ENCODE peak calls at places on chromosomes 16 and 17, in four cellular contexts. W, J, L and P are unnamed samples.

GRCh38 chr16:2145843-2146242 is 2.6 kb upstream of the RAB26 start:
- DNase-seq in W (no peak), J (no peak), L (no peak), P (no peak)

GRCh38 chr16:23852794-23853562 is 17.2 kb downstream of the PRKCB start:
- DNase-seq in W (no peak), J (no peak), L (no peak), P (no peak)

GRCh38 chr17:78664476-78665384 is 87.5 kb upstream of the DNAH17 start:
- DNase-seq in W (no peak), J (no peak), L (no peak), P (no peak)

GRCh38 chr16:19886061-19886792 is 1.6 kb upstream of the GPRC5B start:
- DNase-seq in W (no peak), J (peak; percentile 43), L (peak; percentile 83), P (peak; percentile 64)

GRCh38 chr17:42596386-42596785 is 12.8 kb downstream of the RETREG3 start:
- DNase-seq in W (no peak), J (no peak), L (no peak), P (no peak)

GRCh38 chr16:69448470-69449193 is 24.2 kb downstream of the CYB5B start:
- DNase-seq in W (no peak), J (no peak), L (peak; percentile 67), P (peak; percentile 90)

GRCh38 chr17:78769200-78769773 is 12.8 kb downstream of the CYTH1 start:
- DNase-seq in W (no peak), J (no peak), L (no peak), P (no peak)

GRCh38 chr16:67013238-67013822 is 15.6 kb upstream of the CBFB start:
- DNase-seq in W (no peak), J (no peak), L (no peak), P (no peak)

GRCh38 chr16:65012357-65012756 is 109.5 kb downstream of the CDH11 start:
- DNase-seq in W (peak; percentile 68), J (no peak), L (peak; percentile 44), P (peak; percentile 61)

GRCh38 chr16:9827062-9827752 is 355.0 kb downstream of the GRIN2A start:
- DNase-seq in W (no peak), J (no peak), L (no peak), P (no peak)

GRCh38 chr17:29597361-29598172 is 4.6 kb downstream of the ANKRD13B start:
- DNase-seq in W (no peak), J (no peak), L (no peak), P (no peak)

GRCh38 chr16:1773703-1774455 is 945 bp upstream of the MRPS34 start:
- DNase-seq in W (no peak), J (no peak), L (peak; percentile 49), P (peak; percentile 50)

GRCh38 chr16:69366431-69366830 is 14.8 kb upstream of the TMED6 start:
- DNase-seq in W (no peak), J (no peak), L (no peak), P (no peak)

GRCh38 chr17:29930399-29931010 is 477 bp upstream of the SSH2 start:
- DNase-seq in W (no peak), J (no peak), L (peak; percentile 68), P (no peak)

GRCh38 chr16:84749815-84750214 is 50.0 kb downstream of the USP10 start:
- DNase-seq in W (no peak), J (no peak), L (no peak), P (no peak)

GRCh38 chr17:77884967-77885641 is 73.4 kb upstream of the TNRC6C start:
- DNase-seq in W (no peak), J (no peak), L (no peak), P (no peak)

GRCh38 chr16:54936979-54937672 is 6.5 kb downstream of the IRX5 start:
- DNase-seq in W (no peak), J (peak; percentile 50), L (peak; percentile 58), P (peak; percentile 85)

GRCh38 chr17:50547035-50547735 is at the start of gene SPATA20:
- DNase-seq in W (peak; percentile 29), J (peak; percentile 89), L (peak; percentile 87), P (peak; percentile 90)

GRCh38 chr17:31802502-31802901 is 56.5 kb downstream of the COPRS start:
- DNase-seq in W (no peak), J (no peak), L (no peak), P (no peak)

GRCh38 chr17:46078675-46079074 is 79.6 kb downstream of the STH start:
- DNase-seq in W (no peak), J (no peak), L (peak; percentile 23), P (no peak)

GRCh38 chr17:78697846-78698343 is 84.2 kb downstream of the CYTH1 start:
- DNase-seq in W (no peak), J (no peak), L (no peak), P (no peak)

GRCh38 chr17:6599364-6599763 is 41.1 kb downstream of the KIAA0753 start:
- DNase-seq in W (no peak), J (no peak), L (no peak), P (no peak)

GRCh38 chr17:74493381-74493833 is 27.0 kb downstream of the CD300A start:
- DNase-seq in W (no peak), J (peak; percentile 86), L (peak; percentile 63), P (peak; percentile 56)

GRCh38 chr17:74641224-74641948 is 17.8 kb upstream of the CD300E start:
- DNase-seq in W (no peak), J (no peak), L (no peak), P (no peak)

GRCh38 chr17:16488572-16488997 is 3.4 kb downstream of the LRRC75A start:
- DNase-seq in W (no peak), J (no peak), L (no peak), P (no peak)

GRCh38 chr17:78725448-78726021 is 56.5 kb downstream of the CYTH1 start:
- DNase-seq in W (no peak), J (no peak), L (no peak), P (no peak)

GRCh38 chr17:79622201-79622601 is 11.3 kb upstream of the RBFOX3 start:
- DNase-seq in W (no peak), J (no peak), L (no peak), P (no peak)

GRCh38 chr17:36951390-36951789 is 2.6 kb downstream of the AATF start:
- DNase-seq in W (no peak), J (no peak), L (no peak), P (no peak)

GRCh38 chr16:72898216-72898825 is 149.6 kb downstream of the ZFHX3 start:
- DNase-seq in W (no peak), J (no peak), L (no peak), P (no peak)

GRCh38 chr16:85002099-85002541 is 9.2 kb downstream of the ZDHHC7 start:
- DNase-seq in W (no peak), J (no peak), L (no peak), P (no peak)

GRCh38 chr17:81189670-81190530 is 23.9 kb upstream of the AATK start:
- DNase-seq in W (no peak), J (peak; percentile 52), L (no peak), P (no peak)

GRCh38 chr16:67641779-67642708 is 2.9 kb upstream of the CARMIL2 start:
- DNase-seq in W (no peak), J (no peak), L (peak; percentile 67), P (peak; percentile 61)

DNA sequence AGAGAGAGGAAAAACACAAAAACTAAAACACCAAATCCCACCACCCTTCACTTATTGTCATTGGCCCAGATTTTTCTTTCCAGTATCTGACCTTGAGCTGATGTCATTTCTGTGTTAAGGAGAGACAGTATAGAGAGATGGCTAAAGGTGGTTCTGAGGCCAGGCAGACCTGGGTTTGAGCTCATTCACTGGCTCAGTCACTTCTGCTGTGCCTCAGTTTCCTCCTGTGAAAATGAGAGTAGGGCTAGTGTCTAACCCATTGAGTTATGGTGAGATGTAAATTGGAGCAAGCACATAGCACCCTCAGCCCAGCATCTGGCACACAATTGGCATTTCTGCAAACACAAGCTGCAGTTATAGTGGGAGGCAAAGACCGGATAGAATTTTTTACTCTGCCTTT is 6.3 kb upstream of the KIFC3 start:
- DNase-seq in W (no peak), J (no peak), L (no peak), P (no peak)
- H3K4me3 ChIP-seq in W (no peak overlapping the region), J (no peak overlapping the region), L (no peak overlapping the region), P (peak overlapping the region; percentile 20)

DNA sequence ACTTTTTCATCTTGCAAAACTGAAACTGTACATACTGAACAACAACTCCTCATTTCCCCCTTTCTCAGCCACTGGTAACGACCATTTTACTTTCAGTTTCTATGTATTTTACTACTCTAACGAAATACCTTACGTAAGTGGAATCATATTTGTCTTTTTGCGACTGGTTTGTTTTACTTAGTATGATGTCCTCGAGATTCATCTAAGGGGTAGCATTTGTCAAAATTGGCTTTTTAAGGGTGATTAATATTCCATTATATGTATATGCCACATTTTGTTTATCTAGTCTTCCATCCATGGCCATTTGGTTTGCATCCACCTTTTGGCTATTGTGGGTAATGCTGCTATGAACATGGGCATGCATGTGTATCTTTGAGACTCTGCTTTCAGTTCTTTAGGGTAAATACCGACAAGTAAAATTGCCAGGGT is 10.4 kb downstream of the KPNB1 start:
- DNase-seq in W (no peak), J (no peak), L (no peak), P (no peak)
- TF ChIP-seq CTCF in W (no peak), J (no peak), L (no peak), P (no peak)

GRCh38 chr16:29729116-29729521 is 16.7 kb downstream of the C16orf54 start:
- DNase-seq in W (no peak), J (peak; percentile 83), L (peak; percentile 55), P (peak; percentile 56)
- H3K4me3 ChIP-seq in W (no peak overlapping the region), J (peak overlapping the region; percentile 34), L (no peak overlapping the region), P (no peak overlapping the region)

GRCh38 chr17:76612977-76613851 is 27.6 kb upstream of the ST6GALNAC2 start:
- DNase-seq in W (no peak), J (no peak), L (no peak), P (no peak)
- TF ChIP-seq CTCF in W (no peak), J (no peak), L (no peak), P (no peak)

GRCh38 chr16:81808933-81809480 is 29.9 kb downstream of the PLCG2 start:
- DNase-seq in W (no peak), J (no peak), L (no peak), P (no peak)
- H3K4me3 ChIP-seq in W (no peak overlapping the region), J (no peak overlapping the region), L (no peak overlapping the region), P (no peak overlapping the region)

GRCh38 chr17:9465216-9465921 is 110.3 kb downstream of the STX8 start:
- DNase-seq in W (no peak), J (no peak), L (peak; percentile 78), P (peak; percentile 86)
- TF ChIP-seq CTCF in W (peak; percentile 12), J (no peak), L (peak; percentile 31), P (peak; percentile 39)

GRCh38 chr17:68679882-68680281 is 78.7 kb upstream of the FAM20A start:
- DNase-seq in W (no peak), J (no peak), L (no peak), P (no peak)

GRCh38 chr17:68675723-68676122 is 74.6 kb upstream of the FAM20A start:
- DNase-seq in W (no peak), J (no peak), L (no peak), P (no peak)

GRCh38 chr17:68676856-68677255 is 75.7 kb upstream of the FAM20A start:
- DNase-seq in W (no peak), J (no peak), L (no peak), P (no peak)

DNA sequence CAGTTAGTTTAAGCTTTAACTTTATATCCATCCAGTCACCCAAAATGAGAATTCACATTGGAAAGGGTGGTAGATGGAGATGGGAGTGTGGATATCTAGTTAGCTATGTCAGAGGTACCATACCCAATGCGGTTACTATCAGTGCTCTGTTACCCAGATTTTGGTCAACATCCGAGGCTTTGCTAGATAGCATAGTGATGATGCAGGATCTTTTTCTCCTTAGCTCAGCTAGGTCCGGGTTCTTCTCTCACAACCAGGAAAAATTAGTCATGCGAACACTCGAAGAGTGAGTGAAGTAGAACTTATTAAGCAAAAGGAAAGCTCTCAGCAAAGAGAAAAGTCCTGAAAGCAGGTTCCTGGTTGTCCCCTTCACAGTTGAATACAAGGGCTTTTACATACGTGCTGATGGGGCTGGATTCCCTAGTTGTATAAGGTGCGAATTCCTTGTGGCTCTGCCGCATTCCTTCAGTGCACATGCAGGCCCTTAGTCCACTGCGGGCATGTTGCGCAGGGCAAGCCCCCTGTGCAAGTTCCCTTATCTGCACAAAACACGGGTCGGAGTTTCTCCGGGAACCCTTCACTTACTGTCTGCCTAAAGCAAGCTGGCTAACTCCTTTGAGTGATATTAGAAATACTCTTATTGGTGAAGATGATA is 73.2 kb upstream of the FAM20A start:
- DNase-seq in W (no peak), J (no peak), L (no peak), P (no peak)
- H3K4me3 ChIP-seq in W (no peak overlapping the region), J (no peak overlapping the region), L (no peak overlapping the region), P (no peak overlapping the region)